ENCODE peak calls at places on chromosome 2, in six cellular contexts. Y, B, M, O, W and E are unnamed samples.

GRCh38 chr2:173254659-173255058 is 100.0 kb upstream of the CDCA7 start:
- DNase-seq in Y (peak), B (no peak), M (no peak), O (no peak), W (no peak), E (no peak)

GRCh38 chr2:111995148-111995547 is 59.9 kb upstream of the TMEM87B start:
- DNase-seq in Y (no peak), B (no peak), M (no peak), O (no peak), W (peak), E (peak)

GRCh38 chr2:145815933-145816332 is 1296.0 kb upstream of the ZEB2 start:
- DNase-seq in Y (no peak), B (no peak), M (peak), O (no peak), W (no peak), E (no peak)

GRCh38 chr2:219207884-219208740 is 1.5 kb downstream of the ZFAND2B start:
- DNase-seq in Y (peak), B (peak), M (no peak), O (no peak), W (no peak), E (no peak)

GRCh38 chr2:241443486-241444223 is 64.7 kb downstream of the STK25 start:
- DNase-seq in Y (peak), B (peak), M (no peak), O (no peak), W (peak), E (no peak)

GRCh38 chr2:113182471-113183260 is 8.9 kb downstream of the PSD4 start:
- DNase-seq in Y (no peak), B (no peak), M (no peak), O (no peak), W (no peak), E (no peak)

GRCh38 chr2:1685957-1686783 is 58.1 kb downstream of the PXDN start:
- DNase-seq in Y (no peak), B (peak), M (no peak), O (no peak), W (no peak), E (peak)

GRCh38 chr2:188517549-188518255 is 226.0 kb downstream of the GULP1 start:
- DNase-seq in Y (no peak), B (no peak), M (no peak), O (no peak), W (no peak), E (no peak)

GRCh38 chr2:75764611-75765010 is 53.9 kb upstream of the GCFC2 start:
- DNase-seq in Y (no peak), B (no peak), M (no peak), O (no peak), W (peak), E (no peak)

GRCh38 chr2:231621051-231621879 is 28.6 kb downstream of the TEX44 start:
- DNase-seq in Y (no peak), B (no peak), M (no peak), O (no peak), W (no peak), E (peak)

GRCh38 chr2:15388406-15389325 is 172.5 kb downstream of the NBAS start:
- DNase-seq in Y (peak), B (no peak), M (no peak), O (no peak), W (no peak), E (no peak)

GRCh38 chr2:146874260-146874658 is 970.6 kb upstream of the ACVR2A start:
- DNase-seq in Y (peak), B (peak), M (no peak), O (no peak), W (no peak), E (no peak)
- H3K4me3 ChIP-seq in Y (no peak), B (no peak), M (no peak), O (no peak), W (no peak), E (no peak)

GRCh38 chr2:44972771-44973535 is 31.5 kb downstream of the SIX3 start:
- DNase-seq in Y (no peak), B (no peak), M (no peak), O (no peak), W (no peak), E (no peak)

GRCh38 chr2:44975571-44976450 is 33.4 kb downstream of the SIX2 start:
- DNase-seq in Y (no peak), B (no peak), M (no peak), O (no peak), W (no peak), E (no peak)

GRCh38 chr2:44969936-44970335 is 28.4 kb downstream of the SIX3 start:
- DNase-seq in Y (peak), B (no peak), M (no peak), O (no peak), W (no peak), E (no peak)

GRCh38 chr2:44970846-44971450 is 29.4 kb downstream of the SIX3 start:
- DNase-seq in Y (no peak), B (no peak), M (no peak), O (no peak), W (no peak), E (no peak)

GRCh38 chr2:44974064-44974715 is 32.7 kb downstream of the SIX3 start:
- DNase-seq in Y (peak), B (no peak), M (no peak), O (no peak), W (peak), E (peak)
- TF ChIP-seq CTCF in Y (peak), B (peak), M (peak), O (no peak), W (no peak), E (peak)

GRCh38 chr2:55902971-55903370 is 20.6 kb downstream of the EFEMP1 start:
- DNase-seq in Y (no peak), B (peak), M (no peak), O (no peak), W (no peak), E (no peak)

GRCh38 chr2:55910077-55910476 is 13.5 kb downstream of the EFEMP1 start:
- DNase-seq in Y (no peak), B (no peak), M (no peak), O (no peak), W (no peak), E (no peak)

GRCh38 chr2:55903727-55904126 is 19.9 kb downstream of the EFEMP1 start:
- DNase-seq in Y (no peak), B (no peak), M (no peak), O (no peak), W (no peak), E (no peak)

GRCh38 chr2:55906993-55907392 is 16.6 kb downstream of the EFEMP1 start:
- DNase-seq in Y (no peak), B (no peak), M (no peak), O (no peak), W (no peak), E (no peak)

DNA sequence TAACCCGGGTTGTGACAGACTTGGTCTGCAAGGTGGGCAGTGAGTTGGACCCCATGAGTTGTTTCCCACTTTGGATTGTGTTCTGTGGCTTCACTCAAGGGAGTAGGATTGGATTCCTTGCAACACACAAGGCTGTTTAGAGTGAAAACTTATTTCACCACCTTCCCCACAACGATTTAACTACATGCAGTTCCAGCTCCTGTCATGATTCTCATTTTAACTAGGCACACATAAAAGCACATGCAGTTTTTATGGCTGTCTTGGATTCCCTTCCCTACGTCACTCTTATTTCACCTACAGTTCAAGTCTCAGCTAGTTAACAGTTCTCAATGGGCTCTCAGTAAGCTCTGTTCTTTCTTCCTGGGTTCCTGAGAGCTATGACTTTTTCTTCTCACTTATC is 15.9 kb downstream of the EFEMP1 start:
- DNase-seq in Y (no peak), B (no peak), M (no peak), O (no peak), W (no peak), E (no peak)
- H3K4me3 ChIP-seq in Y (no peak), B (no peak), M (no peak), O (no peak), W (no peak), E (no peak)

GRCh38 chr2:57597940-57598339 is 448.7 kb upstream of the VRK2 start:
- DNase-seq in Y (no peak), B (no peak), M (no peak), O (no peak), W (no peak), E (no peak)
- TF ChIP-seq CTCF in Y (no peak), B (no peak), M (no peak), O (no peak), W (no peak), E (no peak)

DNA sequence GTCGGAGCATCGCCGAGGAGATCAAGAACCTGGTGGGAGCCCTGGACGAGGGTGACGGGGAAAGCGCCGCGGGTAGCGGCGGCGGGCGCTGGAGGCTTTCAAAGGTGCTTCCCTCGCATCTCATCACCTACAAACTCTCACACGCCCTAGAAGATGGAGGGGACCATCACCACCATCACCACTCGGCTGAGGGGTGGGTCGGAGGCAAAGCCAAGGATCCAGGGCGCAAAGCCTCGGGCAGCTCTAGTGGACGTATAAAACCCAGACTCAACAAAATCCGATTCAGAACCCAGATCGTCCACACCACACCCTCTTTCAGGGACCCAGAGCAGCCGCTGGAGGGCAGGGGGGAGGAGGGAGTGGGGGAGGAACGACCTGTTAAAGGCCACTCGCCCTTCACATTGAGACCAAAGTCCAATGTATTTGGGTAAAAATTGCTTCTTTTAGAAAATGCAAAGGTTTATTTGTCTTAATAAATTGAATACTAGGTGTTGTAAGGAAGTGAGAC is 1.5 kb downstream of the SOWAHC start:
- DNase-seq in Y (no peak), B (no peak), M (no peak), O (no peak), W (peak), E (peak)
- H3K4me3 ChIP-seq in Y (peak), B (peak), M (peak), O (peak), W (no peak), E (peak)

GRCh38 chr2:20680744-20681143 is 13.8 kb downstream of the GDF7 start:
- DNase-seq in Y (no peak), B (no peak), M (no peak), O (no peak), W (no peak), E (no peak)

GRCh38 chr2:20677301-20678176 is 10.6 kb downstream of the GDF7 start:
- DNase-seq in Y (no peak), B (no peak), M (no peak), O (no peak), W (no peak), E (no peak)

GRCh38 chr2:20684581-20685063 is 17.7 kb downstream of the GDF7 start:
- DNase-seq in Y (no peak), B (no peak), M (no peak), O (no peak), W (no peak), E (no peak)

GRCh38 chr2:20678751-20679150 is 11.8 kb downstream of the GDF7 start:
- DNase-seq in Y (no peak), B (no peak), M (no peak), O (no peak), W (no peak), E (no peak)

GRCh38 chr2:20682166-20682565 is 15.2 kb downstream of the GDF7 start:
- DNase-seq in Y (no peak), B (no peak), M (no peak), O (no peak), W (no peak), E (peak)
- TF ChIP-seq CTCF in Y (peak), B (peak), M (peak), O (no peak), W (no peak), E (peak)

GRCh38 chr2:119546446-119546765 is 2.2 kb downstream of the CFAP221 start:
- DNase-seq in Y (no peak), B (peak), M (no peak), O (no peak), W (no peak), E (peak)

GRCh38 chr2:119544075-119545031 is at the start of gene CFAP221:
- DNase-seq in Y (peak), B (peak), M (no peak), O (peak), W (peak), E (peak)

GRCh38 chr2:119548516-119549120 is 4.4 kb downstream of the CFAP221 start:
- DNase-seq in Y (no peak), B (no peak), M (no peak), O (no peak), W (no peak), E (no peak)

GRCh38 chr2:119545754-119546445 is 1.7 kb downstream of the CFAP221 start:
- DNase-seq in Y (no peak), B (peak), M (no peak), O (no peak), W (no peak), E (no peak)

DNA sequence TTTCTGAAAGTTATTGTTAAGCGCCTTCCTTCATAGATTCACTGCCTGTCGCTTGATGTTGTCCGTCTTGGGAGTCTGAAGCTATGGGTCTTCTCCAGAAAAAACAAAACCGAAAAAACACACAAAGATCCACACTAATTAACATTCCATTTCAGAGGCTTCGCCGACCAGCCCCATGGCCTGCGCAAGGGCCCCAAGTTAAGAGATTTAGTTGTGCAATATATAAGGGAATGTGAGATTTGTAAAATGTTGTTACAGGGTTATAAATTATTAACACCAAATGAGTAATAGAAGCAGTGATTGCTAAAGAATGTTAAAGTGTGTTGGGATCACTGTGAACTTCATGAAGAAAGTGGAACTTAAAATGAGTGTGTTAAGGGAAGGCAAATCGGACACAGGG is 827 bp downstream of the CFAP221 start:
- DNase-seq in Y (no peak), B (peak), M (no peak), O (no peak), W (no peak), E (no peak)
- H3K4me3 ChIP-seq in Y (no peak), B (no peak), M (no peak), O (peak), W (no peak), E (peak)

GRCh38 chr2:64582774-64583340 is 58.7 kb downstream of the AFTPH start:
- DNase-seq in Y (no peak), B (no peak), M (no peak), O (no peak), W (no peak), E (no peak)

GRCh38 chr2:64591188-64591587 is 62.5 kb downstream of the SERTAD2 start:
- DNase-seq in Y (no peak), B (no peak), M (no peak), O (no peak), W (no peak), E (no peak)

GRCh38 chr2:64581777-64582539 is 57.8 kb downstream of the AFTPH start:
- DNase-seq in Y (no peak), B (no peak), M (no peak), O (no peak), W (no peak), E (no peak)

GRCh38 chr2:64586054-64586453 is 61.9 kb downstream of the AFTPH start:
- DNase-seq in Y (no peak), B (no peak), M (no peak), O (no peak), W (no peak), E (no peak)

DNA sequence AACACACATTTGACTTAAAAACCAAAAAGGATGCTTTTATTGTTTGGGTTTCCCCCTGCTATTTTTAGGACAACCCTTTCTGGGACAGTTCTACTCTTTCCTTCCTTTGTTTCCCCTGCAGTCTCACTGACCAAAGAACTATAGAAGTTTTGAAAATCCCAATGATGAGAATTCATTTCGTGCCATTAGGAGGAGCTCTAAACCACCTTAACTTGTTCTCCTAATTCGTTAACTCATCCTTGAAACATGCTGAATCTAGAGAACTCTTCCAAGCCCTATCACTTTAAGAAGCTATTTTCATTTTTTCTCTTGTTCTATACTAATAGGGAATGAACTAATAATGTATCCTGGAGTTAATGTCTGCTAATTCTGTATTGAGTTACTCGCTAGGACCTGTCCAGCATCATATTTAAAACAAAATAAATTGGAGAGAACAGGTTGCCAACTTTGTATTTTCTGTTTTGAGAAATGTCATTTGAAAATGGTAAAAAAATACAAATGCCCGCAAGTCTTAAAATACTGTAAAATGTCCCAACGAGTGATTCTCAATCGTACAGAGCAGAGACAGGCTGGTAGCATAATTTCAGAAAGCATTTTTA is 62.9 kb downstream of the AFTPH start:
- DNase-seq in Y (peak), B (peak), M (no peak), O (no peak), W (no peak), E (peak)
- TF ChIP-seq CTCF in Y (peak), B (peak), M (peak), O (peak), W (no peak), E (peak)

DNA sequence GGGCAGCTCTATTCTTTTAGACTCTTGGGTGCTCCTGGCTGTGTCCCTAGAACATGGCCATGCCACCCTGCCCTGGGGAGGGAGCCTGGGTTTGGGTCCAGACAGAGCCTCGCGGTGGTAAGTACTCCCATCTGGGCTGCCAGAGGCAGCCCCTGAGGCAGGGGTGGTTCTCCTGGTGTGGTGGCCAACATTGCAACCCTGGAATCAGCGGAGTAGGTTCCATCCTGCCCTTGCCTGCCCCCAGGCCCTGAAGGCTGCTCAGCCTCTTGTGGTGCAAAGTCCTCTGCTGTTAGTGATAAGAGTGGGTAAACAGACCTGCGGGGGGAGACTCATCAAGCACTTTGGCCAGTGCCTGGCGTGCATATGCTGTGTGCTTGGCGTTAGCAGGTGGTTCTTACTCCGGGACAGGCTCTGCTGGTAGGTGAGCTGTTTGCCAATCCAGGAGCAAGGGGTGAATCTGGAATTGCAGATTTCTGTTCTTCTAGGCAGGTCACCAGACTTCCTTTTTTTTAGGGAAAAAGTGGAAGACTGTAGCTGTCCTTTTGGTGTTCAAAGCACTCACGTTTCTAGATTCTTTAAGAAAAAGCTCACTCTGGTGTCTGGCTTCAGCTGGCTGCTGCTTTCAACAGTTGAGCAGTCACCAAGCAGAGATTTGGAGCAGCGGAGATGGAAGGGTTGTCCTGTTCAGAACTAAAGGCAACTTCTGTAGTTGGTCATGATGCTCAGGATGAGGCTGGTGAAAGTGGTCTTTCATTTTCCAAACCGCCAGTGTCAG is 3.2 kb downstream of the CNNM3 start:
- DNase-seq in Y (peak), B (no peak), M (no peak), O (no peak), W (peak), E (peak)
- H3K4me3 ChIP-seq in Y (no peak), B (no peak), M (no peak), O (peak), W (no peak), E (peak)

GRCh38 chr2:71823526-71823925 is 324.1 kb downstream of the CYP26B1 start:
- DNase-seq in Y (no peak), B (no peak), M (no peak), O (no peak), W (no peak), E (no peak)
- TF ChIP-seq CTCF in Y (no peak), B (no peak), M (no peak), O (no peak), W (no peak), E (no peak)